ENCODE peak calls at places on chromosome 15, in five cellular contexts. U is type B pancreatic cell, D is upper lobe of left lung, X is GM10248, A is uterus. R is an unnamed sample.

GRCh38 chr15:60591491-60592385 is 112.8 kb upstream of the ICE2 start:
- DNase-seq in X (peak), D (peak), A (peak), U (peak), R (peak)

GRCh38 chr15:101206173-101206572 is 45.7 kb downstream of the CHSY1 start:
- DNase-seq in D (peak), A (no peak), X (no peak), U (no peak), R (no peak)

GRCh38 chr15:67755936-67756335 is 69.4 kb upstream of the SKOR1 start:
- DNase-seq in U (no peak), D (no peak), A (no peak), X (no peak), R (no peak)

GRCh38 chr15:77130315-77130930 is 59.5 kb upstream of the TSPAN3 start:
- DNase-seq in X (no peak), A (no peak), D (no peak), U (no peak), R (no peak)

GRCh38 chr15:68303560-68304436 is 26.3 kb downstream of the FEM1B start:
- DNase-seq in D (no peak), U (peak), A (peak), X (peak), R (peak)

GRCh38 chr15:85116066-85116465 is 134.4 kb downstream of the PDE8A start:
- DNase-seq in D (no peak), U (no peak), X (no peak), A (no peak), R (no peak)

GRCh38 chr15:100350434-100351226 is 8.9 kb upstream of the ADAMTS17 start:
- DNase-seq in X (no peak), A (no peak), D (peak), U (no peak), R (no peak)

GRCh38 chr15:71162309-71162708 is 47.0 kb downstream of the THSD4 start:
- DNase-seq in A (no peak), U (no peak), D (no peak), X (no peak), R (no peak)

GRCh38 chr15:23069496-23070166 is 30.3 kb upstream of the TUBGCP5 start:
- DNase-seq in D (no peak), U (no peak), X (no peak), A (no peak), R (no peak)
- TF ChIP-seq CTCF in D (no peak), U (peak), X (no peak), A (no peak), R (no peak)

DNA sequence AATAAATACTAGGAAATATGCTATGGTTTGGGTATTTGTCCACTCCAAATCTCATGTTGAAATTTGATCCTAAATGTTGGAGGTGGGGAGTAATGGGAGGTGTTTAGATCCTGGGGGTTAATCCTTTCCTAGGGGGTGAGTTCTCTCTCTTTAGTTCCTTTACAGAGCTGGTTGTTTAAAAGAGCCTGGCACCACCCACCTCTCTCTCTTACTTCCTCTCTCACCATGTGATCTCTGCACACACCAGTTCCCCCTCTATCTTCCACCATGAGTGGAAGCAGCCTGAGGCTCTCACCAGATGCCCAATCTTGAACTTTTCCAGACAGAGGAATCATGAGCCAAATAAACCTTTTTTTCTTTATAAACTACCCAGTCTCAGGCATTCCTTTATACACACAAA is 10.5 kb downstream of the SLC24A5 start:
- DNase-seq in D (no peak), U (no peak), X (no peak), A (no peak), R (no peak)
- TF ChIP-seq CTCF in D (no peak), U (no peak), X (no peak), A (no peak), R (no peak)

GRCh38 chr15:74121040-74121439 is 9.3 kb upstream of the ISLR2 start:
- DNase-seq in U (no peak), D (no peak), A (no peak), X (no peak), R (no peak)
- TF ChIP-seq CTCF in U (no peak), D (no peak), A (no peak), X (no peak), R (no peak)

GRCh38 chr15:31455499-31455898 is 128.9 kb downstream of the KLF13 start:
- DNase-seq in X (no peak), A (no peak), D (no peak), U (no peak), R (no peak)
- TF ChIP-seq CTCF in X (no peak), A (no peak), D (no peak), U (peak), R (no peak)

GRCh38 chr15:94247789-94248638 is 16.7 kb downstream of the MCTP2 start:
- DNase-seq in D (no peak), A (no peak), X (no peak), U (no peak), R (no peak)
- TF ChIP-seq CTCF in D (no peak), A (no peak), X (no peak), U (no peak), R (no peak)

GRCh38 chr15:91706366-91707032 is 147.0 kb upstream of the SLCO3A1 start:
- DNase-seq in A (peak), D (peak), X (peak), U (peak), R (peak)
- TF ChIP-seq CTCF in A (peak), D (peak), X (peak), U (peak), R (peak)

GRCh38 chr15:51386960-51387698 is 45.7 kb downstream of the GLDN start:
- DNase-seq in X (no peak), D (no peak), A (no peak), U (no peak), R (no peak)
- TF ChIP-seq CTCF in X (no peak), D (no peak), A (no peak), U (no peak), R (no peak)

DNA sequence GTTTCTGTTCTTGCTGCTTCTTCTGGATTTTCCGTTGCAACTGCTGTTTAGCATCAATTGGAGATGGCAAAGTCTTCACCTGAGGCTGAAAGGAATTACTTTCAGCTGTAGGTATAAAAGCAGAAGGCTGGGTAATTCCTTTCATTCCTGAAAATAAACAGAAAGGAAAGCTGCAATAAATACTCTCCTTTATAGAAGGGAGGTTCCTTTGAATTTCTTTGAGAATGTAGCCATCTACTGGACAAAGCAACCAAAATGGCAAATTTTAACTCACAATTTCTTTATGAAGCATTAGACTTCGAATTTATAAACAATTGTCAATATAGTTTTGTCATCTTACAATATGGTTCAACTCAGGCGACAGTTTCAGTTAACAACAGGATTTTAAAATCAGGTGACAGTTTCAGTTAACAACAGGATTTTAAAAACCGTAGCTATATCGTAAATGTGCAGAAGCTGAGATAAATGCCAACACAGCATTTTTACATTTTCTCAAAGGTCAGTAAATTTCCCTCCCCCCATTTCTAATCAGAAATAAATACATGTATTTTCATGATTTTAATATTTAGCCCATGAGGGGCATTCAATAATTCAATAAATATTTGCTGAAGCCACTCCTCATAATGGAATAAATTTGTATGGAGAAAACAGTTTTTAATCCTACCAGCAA is 105.0 kb upstream of the NEDD4 start:
- DNase-seq in A (no peak), D (no peak), X (no peak), U (no peak), R (no peak)
- TF ChIP-seq CTCF in A (no peak), D (no peak), X (no peak), U (no peak), R (no peak)